ENCODE peak calls at places on chromosomes 5 and 9, in seven cellular contexts. Q, B, C, N, Z, I and Y are unnamed samples.

GRCh38 chr5:142472306-142472951 is 147.6 kb upstream of the SPRY4 start:
- DNase-seq in Q (no peak), B (peak; percentile 50), C (peak; percentile 33), N (peak; percentile 3), Z (no peak), I (peak; percentile 82), Y (no peak)

GRCh38 chr5:59061377-59061776 is 478.5 kb downstream of the RAB3C start:
- DNase-seq in Q (no peak), B (no peak), C (no peak), N (no peak), Z (no peak), I (no peak), Y (no peak)

GRCh38 chr5:132497488-132497997 is 7.0 kb upstream of the IRF1 start:
- DNase-seq in Q (no peak), B (peak; percentile 72), C (no peak), N (no peak), Z (no peak), I (peak; percentile 44), Y (no peak)

GRCh38 chr5:54446169-54446786 is 9.2 kb upstream of the HSPB3 start:
- DNase-seq in Q (no peak), B (no peak), C (no peak), N (no peak), Z (no peak), I (no peak), Y (no peak)

GRCh38 chr5:18553269-18553668 is 919.0 kb downstream of the TAF11L14 start:
- DNase-seq in Q (no peak), B (no peak), C (no peak), N (no peak), Z (no peak), I (no peak), Y (no peak)

GRCh38 chr9:81289622-81290021 is 399.7 kb downstream of the TLE1 start:
- DNase-seq in Q (no peak), B (no peak), C (no peak), N (no peak), Z (no peak), I (no peak), Y (no peak)

GRCh38 chr9:75238311-75238976 is 150.1 kb downstream of the OSTF1 start:
- DNase-seq in Q (peak; percentile 36), B (peak; percentile 68), C (peak; percentile 48), N (peak; percentile 67), Z (peak; percentile 47), I (peak; percentile 45), Y (peak; percentile 35)

GRCh38 chr5:139445325-139446170 is 6.2 kb upstream of the DNAJC18 start:
- DNase-seq in Q (no peak), B (no peak), C (no peak), N (no peak), Z (no peak), I (no peak), Y (no peak)

GRCh38 chr5:1069720-1070088 is 42.2 kb downstream of the SLC12A7 start:
- DNase-seq in Q (no peak), B (no peak), C (no peak), N (no peak), Z (no peak), I (no peak), Y (no peak)

GRCh38 chr5:68449380-68449779 is 233.8 kb downstream of the PIK3R1 start:
- DNase-seq in Q (no peak), B (no peak), C (no peak), N (no peak), Z (no peak), I (no peak), Y (no peak)

GRCh38 chr5:156526081-156527017 is 199.4 kb downstream of the SGCD start:
- DNase-seq in Q (no peak), B (no peak), C (no peak), N (no peak), Z (no peak), I (no peak), Y (no peak)

GRCh38 chr5:170434953-170435605 is 45.9 kb upstream of the KCNMB1 start:
- DNase-seq in Q (peak; percentile 49), B (peak; percentile 18), C (peak; percentile 54), N (peak; percentile 54), Z (peak; percentile 44), I (no peak), Y (peak; percentile 79)

GRCh38 chr9:113493080-113493615 is 29.6 kb downstream of the RGS3 start:
- DNase-seq in Q (no peak), B (no peak), C (no peak), N (no peak), Z (no peak), I (no peak), Y (no peak)

GRCh38 chr5:92402045-92402444 is 1018.9 kb upstream of the ARRDC3 start:
- DNase-seq in Q (no peak), B (no peak), C (no peak), N (no peak), Z (no peak), I (no peak), Y (no peak)

GRCh38 chr5:176881816-176882565 is 17.2 kb downstream of the HK3 start:
- DNase-seq in Q (no peak), B (no peak), C (no peak), N (no peak), Z (no peak), I (no peak), Y (no peak)